ENCODE peak calls at places on chromosome 13, in four cellular contexts. B is NCI-H2107; R is stimulated activated CD4-positive, alpha-beta T cell treated with anti-CD3 and anti-CD28 coated beads, TNF-alpha, amount 100 ng/mL, for 24 hours; U is activated CD4-positive, alpha-beta T cell treated with anti-CD3 and anti-CD28 coated beads for 48 hours. W is an unnamed sample.

GRCh38 chr13:19181621-19182485 is at the start of gene TUBA3C:
- DNase-seq in B (no peak), R (no peak), U (no peak), W (no peak)

GRCh38 chr13:39106216-39106995 is 68.2 kb downstream of the NHLRC3 start:
- DNase-seq in B (peak), R (no peak), U (no peak), W (no peak)

GRCh38 chr13:42883771-42884170 is 102.4 kb downstream of the FAM216B start:
- DNase-seq in B (peak), R (no peak), U (no peak), W (peak)

GRCh38 chr13:57787058-57787791 is 155.7 kb downstream of the PCDH17 start:
- DNase-seq in B (no peak), R (no peak), U (no peak), W (no peak)

GRCh38 chr13:94712812-94713555 is 639 bp upstream of the SOX21 start:
- DNase-seq in B (no peak), R (no peak), U (peak), W (peak)

GRCh38 chr13:48223016-48223385 is 10.0 kb upstream of the ITM2B start:
- DNase-seq in B (no peak), R (no peak), U (no peak), W (peak)

GRCh38 chr13:99384468-99384867 is 77.3 kb upstream of the GPR183 start:
- DNase-seq in B (no peak), R (no peak), U (peak), W (no peak)

GRCh38 chr13:111153977-111154332 is 38.8 kb downstream of the ARHGEF7 start:
- DNase-seq in B (no peak), R (peak), U (peak), W (no peak)

GRCh38 chr13:47298506-47298905 is 401.7 kb upstream of the HTR2A start:
- DNase-seq in B (no peak), R (no peak), U (no peak), W (no peak)

GRCh38 chr13:20499986-20500385 is 25.7 kb downstream of the CRYL1 start:
- DNase-seq in B (no peak), R (no peak), U (no peak), W (no peak)

GRCh38 chr13:30394798-30395191 is 27.5 kb upstream of the UBE2L5 start:
- DNase-seq in B (no peak), R (no peak), U (no peak), W (peak)

GRCh38 chr13:101649490-101650126 is 197.1 kb downstream of the ITGBL1 start:
- DNase-seq in B (no peak), R (no peak), U (no peak), W (peak)

GRCh38 chr13:101841687-101842086 is 389.2 kb downstream of the ITGBL1 start:
- DNase-seq in B (no peak), R (no peak), U (no peak), W (no peak)

GRCh38 chr13:34731486-34731885 is 210.6 kb upstream of the NBEA start:
- DNase-seq in B (no peak), R (no peak), U (no peak), W (peak)

GRCh38 chr13:59270327-59270726 is 893.4 kb downstream of the DIAPH3 start:
- DNase-seq in B (no peak), R (no peak), U (no peak), W (peak)

GRCh38 chr13:92297971-92298942 is 899.8 kb downstream of the GPC5 start:
- DNase-seq in B (no peak), R (no peak), U (no peak), W (no peak)

GRCh38 chr13:32141462-32141861 is 109.9 kb downstream of the FRY start:
- DNase-seq in B (no peak), R (no peak), U (no peak), W (no peak)

GRCh38 chr13:36986462-36987240 is 12.5 kb downstream of the ALG5 start:
- DNase-seq in B (no peak), R (no peak), U (no peak), W (peak)

GRCh38 chr13:76790519-76791289 is 95.5 kb downstream of the KCTD12 start:
- DNase-seq in B (no peak), R (no peak), U (no peak), W (peak)

GRCh38 chr13:108069521-108070210 is 145.7 kb downstream of the LIG4 start:
- DNase-seq in B (no peak), R (no peak), U (no peak), W (no peak)

GRCh38 chr13:40233731-40234195 is 432.7 kb downstream of the FOXO1 start:
- DNase-seq in B (no peak), R (no peak), U (no peak), W (no peak)

GRCh38 chr13:100537951-100538462 is 50.6 kb downstream of the GGACT start:
- DNase-seq in B (no peak), R (no peak), U (no peak), W (no peak)

GRCh38 chr13:101390461-101390860 is 25.8 kb downstream of the NALCN start:
- DNase-seq in B (no peak), R (no peak), U (no peak), W (peak)

GRCh38 chr13:58300974-58301681 is 669.6 kb downstream of the PCDH17 start:
- DNase-seq in B (no peak), R (no peak), U (no peak), W (no peak)

GRCh38 chr13:23866420-23867026 is 22.7 kb downstream of the MIPEP start:
- DNase-seq in B (no peak), R (no peak), U (no peak), W (no peak)

GRCh38 chr13:25085125-25085742 is 10.7 kb upstream of the PABPC3 start:
- DNase-seq in B (no peak), R (no peak), U (peak), W (peak)

GRCh38 chr13:107799001-107799400 is 416.3 kb downstream of the LIG4 start:
- DNase-seq in B (no peak), R (no peak), U (no peak), W (no peak)

GRCh38 chr13:93172109-93172508 is 54.5 kb upstream of the GPC6 start:
- DNase-seq in B (no peak), R (no peak), U (no peak), W (no peak)

GRCh38 chr13:30904043-30904442 is 2.0 kb upstream of the MEDAG start:
- DNase-seq in B (no peak), R (no peak), U (no peak), W (no peak)

GRCh38 chr13:27171244-27171829 is at the start of gene USP12:
- DNase-seq in B (no peak), R (no peak), U (peak), W (no peak)

GRCh38 chr13:33229446-33230177 is 55.9 kb downstream of the STARD13 start:
- DNase-seq in B (no peak), R (no peak), U (no peak), W (peak)

GRCh38 chr13:67740871-67741475 is 510.8 kb upstream of the PCDH9 start:
- DNase-seq in B (no peak), R (no peak), U (no peak), W (peak)

GRCh38 chr13:52868190-52868589 is 19.8 kb upstream of the PCDH8 start:
- DNase-seq in B (no peak), R (no peak), U (no peak), W (no peak)

GRCh38 chr13:52092087-52092486 is 36.8 kb downstream of the NEK5 start:
- DNase-seq in B (no peak), R (no peak), U (no peak), W (no peak)

GRCh38 chr13:79448413-79448812 is 32.5 kb upstream of the NDFIP2 start:
- DNase-seq in B (no peak), R (no peak), U (no peak), W (peak)

GRCh38 chr13:29270536-29271045 is 324.9 kb downstream of the SLC7A1 start:
- DNase-seq in B (no peak), R (no peak), U (no peak), W (no peak)

GRCh38 chr13:86945596-86945995 is 725.6 kb upstream of the SLITRK5 start:
- DNase-seq in B (no peak), R (no peak), U (no peak), W (peak)

W was measured in renal cortical epithelial cell.